ENCODE peak calls at places on chromosome 13, in seven cellular contexts. Q, E, G, U, S, K and T are unnamed samples.

GRCh38 chr13:76904507-76904906 is 18.3 kb upstream of the KCTD12 start:
- DNase-seq in Q (no peak), E (no peak), G (no peak), U (no peak), S (no peak), K (no peak), T (no peak)

GRCh38 chr13:21909331-21909730 is 238.5 kb downstream of the FGF9 start:
- DNase-seq in Q (no peak), E (no peak), G (peak), U (no peak), S (no peak), K (peak), T (no peak)

GRCh38 chr13:24746618-24747247 is 17.2 kb upstream of the RNF17 start:
- DNase-seq in Q (no peak), E (peak), G (peak), U (peak), S (no peak), K (no peak), T (peak)

GRCh38 chr13:73077867-73078266 is 19.1 kb downstream of the KLF5 start:
- DNase-seq in Q (no peak), E (no peak), G (no peak), U (no peak), S (no peak), K (no peak), T (no peak)

GRCh38 chr13:42110410-42111155 is 62.1 kb downstream of the DGKH start:
- DNase-seq in Q (peak), E (no peak), G (peak), U (peak), S (no peak), K (peak), T (peak)

GRCh38 chr13:79492313-79492798 is 11.4 kb downstream of the NDFIP2 start:
- DNase-seq in Q (peak), E (peak), G (peak), U (peak), S (no peak), K (peak), T (no peak)

GRCh38 chr13:98752111-98752941 is at the start of gene SLC15A1:
- DNase-seq in Q (no peak), E (peak), G (no peak), U (no peak), S (no peak), K (no peak), T (no peak)

GRCh38 chr13:25249001-25249543 is 38.2 kb downstream of the MTMR6 start:
- DNase-seq in Q (peak), E (no peak), G (peak), U (peak), S (no peak), K (no peak), T (no peak)

GRCh38 chr13:99405966-99406365 is 95.3 kb upstream of the TM9SF2 start:
- DNase-seq in Q (no peak), E (no peak), G (no peak), U (no peak), S (no peak), K (no peak), T (no peak)

GRCh38 chr13:106498158-106498557 is 37.3 kb downstream of the EFNB2 start:
- DNase-seq in Q (no peak), E (no peak), G (no peak), U (no peak), S (no peak), K (no peak), T (no peak)
- H3K27ac ChIP-seq in Q (no peak), E (no peak), G (no peak), U (no peak), S (no peak), K (no peak), T (no peak)

DNA sequence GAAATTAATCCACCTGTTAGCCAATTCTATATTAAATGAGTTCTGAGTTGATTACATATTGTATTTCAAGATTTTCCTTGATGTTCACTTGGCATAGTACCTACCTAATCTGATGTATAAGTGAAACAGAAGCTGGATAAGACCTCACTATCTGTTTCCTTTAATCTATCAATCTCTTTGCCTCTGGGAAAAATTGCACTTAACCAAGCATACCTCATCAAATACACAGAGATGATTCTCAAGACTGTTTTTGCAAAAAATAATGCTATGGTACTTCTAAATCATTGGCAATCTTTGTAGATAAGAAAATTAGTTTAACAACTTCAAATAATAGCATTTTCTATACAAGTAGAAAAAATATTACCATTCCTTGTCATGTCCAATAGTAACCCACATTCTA is 55.2 kb downstream of the SERPINE3 start:
- DNase-seq in Q (no peak), E (no peak), G (no peak), U (no peak), S (no peak), K (no peak), T (no peak)
- H3K18ac ChIP-seq in Q (no peak), E (no peak), G (no peak), U (no peak), S (no peak), K (no peak), T (no peak)

GRCh38 chr13:86684402-86684801 is 885.2 kb upstream of the SLITRK6 start:
- DNase-seq in Q (no peak), E (no peak), G (no peak), U (peak), S (no peak), K (no peak), T (no peak)

GRCh38 chr13:86681223-86681622 is 882.0 kb upstream of the SLITRK6 start:
- DNase-seq in Q (no peak), E (no peak), G (no peak), U (no peak), S (no peak), K (no peak), T (no peak)
- H3K4me2 ChIP-seq in Q (no peak), E (no peak), G (no peak), U (no peak), S (no peak), K (no peak), T (no peak)

DNA sequence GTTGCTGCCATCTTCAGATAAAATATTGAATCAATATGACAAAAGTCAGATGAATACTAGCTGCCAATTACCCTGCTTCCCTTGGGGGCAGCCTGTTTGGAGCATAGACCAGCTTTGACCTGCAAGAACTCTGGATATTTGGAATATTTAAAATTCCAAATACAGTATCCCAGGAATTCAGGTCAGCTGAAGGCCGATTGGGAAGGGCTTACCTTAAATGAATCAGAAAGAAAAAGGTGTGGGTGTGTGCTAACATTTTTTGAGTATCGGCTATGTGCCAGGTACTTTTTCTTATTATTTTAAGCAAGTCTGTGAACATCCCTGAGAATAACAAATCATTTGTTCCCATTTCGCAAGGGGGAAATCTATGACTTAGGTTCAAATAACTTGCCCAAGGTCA is 1.8 kb upstream of the RUBCNL start:
- DNase-seq in Q (no peak), E (no peak), G (peak), U (no peak), S (no peak), K (no peak), T (no peak)
- H3K27ac ChIP-seq in Q (no peak), E (no peak), G (no peak), U (no peak), S (no peak), K (no peak), T (no peak)

GRCh38 chr13:84940167-84940566 is 859.1 kb downstream of the SLITRK6 start:
- DNase-seq in Q (no peak), E (no peak), G (no peak), U (no peak), S (no peak), K (no peak), T (no peak)
- H3K18ac ChIP-seq in Q (no peak), E (no peak), G (no peak), U (no peak), S (no peak), K (no peak), T (no peak)

GRCh38 chr13:104553156-104553555 is 1486.9 kb upstream of the SLC10A2 start:
- DNase-seq in Q (peak), E (no peak), G (no peak), U (no peak), S (no peak), K (no peak), T (no peak)
- H3K4me2 ChIP-seq in Q (no peak), E (no peak), G (no peak), U (no peak), S (no peak), K (no peak), T (no peak)